ENCODE peak calls at places on chromosome 11, in five cellular contexts. U is midbrain, B is NCI-H2081, F is NB4, X is T-helper 9 cell. A is an unnamed sample.

GRCh38 chr11:123072279-123072678 is 10.3 kb upstream of the HSPA8 start:
- DNase-seq in U (no peak), B (peak; percentile 29), F (no peak), X (no peak), A (no peak)

GRCh38 chr11:116962108-116962507 is 124.7 kb upstream of the APOA1 start:
- DNase-seq in U (no peak), B (no peak), F (no peak), X (no peak), A (no peak)

GRCh38 chr11:74538680-74539079 is 45.2 kb upstream of the LIPT2 start:
- DNase-seq in U (no peak), B (no peak), F (no peak), X (no peak), A (no peak)

GRCh38 chr11:22199243-22199642 is 6.4 kb downstream of the ANO5 start:
- DNase-seq in U (no peak), B (peak; percentile 30), F (no peak), X (no peak), A (no peak)

GRCh38 chr11:23113887-23114216 is 253.6 kb upstream of the CCDC179 start:
- DNase-seq in U (no peak), B (no peak), F (no peak), X (no peak), A (no peak)

GRCh38 chr11:28619870-28620540 is 511.8 kb downstream of the METTL15 start:
- DNase-seq in U (no peak), B (no peak), F (no peak), X (no peak), A (no peak)

GRCh38 chr11:69654001-69654659 is 13.2 kb downstream of the CCND1 start:
- DNase-seq in U (no peak), B (no peak), F (no peak), X (no peak), A (no peak)

GRCh38 chr11:80592546-80592945 is 1151.7 kb upstream of the TENM4 start:
- DNase-seq in U (no peak), B (no peak), F (no peak), X (no peak), A (no peak)

GRCh38 chr11:65066805-65067291 is 8.5 kb upstream of the NAALADL1 start:
- DNase-seq in U (no peak), B (peak; percentile 85), F (no peak), X (no peak), A (no peak)

GRCh38 chr11:8168485-8169257 is at the start of gene RIC3:
- DNase-seq in U (peak; percentile 53), B (peak; percentile 81), F (no peak), X (peak; percentile 6), A (no peak)

GRCh38 chr11:119371778-119372182 is 9.7 kb downstream of the USP2 start:
- DNase-seq in U (peak; percentile 70), B (peak; percentile 35), F (peak; percentile 45), X (no peak), A (peak; percentile 14)

GRCh38 chr11:83259559-83259958 is 26.6 kb downstream of the CCDC90B start:
- DNase-seq in U (no peak), B (no peak), F (no peak), X (no peak), A (no peak)

GRCh38 chr11:130782361-130783221 is 133.7 kb downstream of the SNX19 start:
- DNase-seq in U (no peak), B (no peak), F (no peak), X (no peak), A (no peak)

GRCh38 chr11:57311109-57311936 is 13.4 kb downstream of the TNKS1BP1 start:
- DNase-seq in U (peak; percentile 79), B (peak; percentile 35), F (peak; percentile 97), X (no peak), A (peak; percentile 76)

GRCh38 chr11:62708423-62709261 is 1.2 kb downstream of the GNG3 start:
- DNase-seq in U (no peak), B (peak; percentile 48), F (no peak), X (peak; percentile 42), A (no peak)

GRCh38 chr11:76004400-76004799 is 189.4 kb downstream of the UVRAG start:
- DNase-seq in U (no peak), B (no peak), F (no peak), X (no peak), A (no peak)

GRCh38 chr11:22076215-22076930 is 116.5 kb upstream of the ANO5 start:
- DNase-seq in U (no peak), B (no peak), F (no peak), X (no peak), A (no peak)

GRCh38 chr11:105181100-105181499 is 41.5 kb upstream of the CARD18 start:
- DNase-seq in U (no peak), B (no peak), F (peak; percentile 42), X (no peak), A (peak; percentile 63)

GRCh38 chr11:64729851-64730382 is 6.9 kb upstream of the NRXN2 start:
- DNase-seq in U (no peak), B (no peak), F (peak; percentile 53), X (no peak), A (no peak)

GRCh38 chr11:80993561-80993960 is 1552.7 kb upstream of the TENM4 start:
- DNase-seq in U (no peak), B (no peak), F (no peak), X (no peak), A (no peak)

GRCh38 chr11:6431861-6432260 is 8.9 kb downstream of the HPX start:
- DNase-seq in U (no peak), B (no peak), F (no peak), X (no peak), A (no peak)

GRCh38 chr11:110295487-110296225 is 758 bp downstream of the RDX start:
- DNase-seq in U (peak; percentile 61), B (peak; percentile 71), F (peak; percentile 83), X (peak; percentile 18), A (peak; percentile 48)

GRCh38 chr11:71948314-71949027 is 19.6 kb downstream of the RNF121 start:
- DNase-seq in U (no peak), B (no peak), F (no peak), X (no peak), A (no peak)

A was measured in Kasumi-1.